ENCODE peak calls at places on chromosomes 4 and X, in eight cellular contexts. B is sciatic nerve; S is T-helper 2 cell treated with Interferon-gamma antibody and Interleukin-4, amounts not matched to agents 5 μg/mL and 100 μg/mL, for 36 hours; W is stimulated activated CD4-positive, alpha-beta T cell treated with anti-CD3 and anti-CD28 coated beads, TNF-alpha, amount 100 ng/mL, for 24 hours; U is ascending aorta; K is NB4; Z is GM13976; L is HT-29. O is an unnamed sample.

GRCh38 chr4:35943606-35944005 is 300.7 kb downstream of the ARAP2 start:
- DNase-seq in K (no peak), U (no peak), S (no peak), Z (no peak), W (no peak), L (no peak), B (no peak), O (no peak)

GRCh38 chr4:6504900-6505496 is 32.6 kb upstream of the PPP2R2C start:
- DNase-seq in Z (no peak), L (no peak), K (no peak), B (no peak), W (no peak), U (no peak), S (no peak), O (no peak)

GRCh38 chr4:84394386-84394785 is 104.7 kb downstream of the NKX6-1 start:
- DNase-seq in U (no peak), B (no peak), L (no peak), K (no peak), Z (no peak), W (no peak), S (no peak), O (no peak)

GRCh38 chr4:74635490-74636123 is 158.7 kb downstream of the BTC start:
- DNase-seq in U (no peak), S (no peak), L (peak), B (no peak), Z (no peak), W (no peak), K (no peak), O (no peak)

GRCh38 chr4:32136081-32136787 is 1416.1 kb downstream of the PCDH7 start:
- DNase-seq in L (no peak), W (no peak), K (no peak), Z (no peak), U (no peak), S (no peak), B (no peak), O (no peak)

GRCh38 chr4:101987623-101988243 is 197.2 kb downstream of the BANK1 start:
- DNase-seq in L (no peak), B (no peak), S (no peak), W (no peak), Z (no peak), K (no peak), U (no peak), O (no peak)

GRCh38 chrX:10797493-10797892 is 177.1 kb upstream of the MID1 start:
- DNase-seq in B (no peak), U (no peak), L (no peak), S (no peak), W (no peak), K (no peak), Z (no peak), O (no peak)

GRCh38 chrX:119654112-119654531 is 38.8 kb downstream of the SEPTIN6 start:
- DNase-seq in L (no peak), W (no peak), S (no peak), B (peak), Z (no peak), U (no peak), K (peak), O (no peak)

GRCh38 chr4:110982486-110982885 is 359.6 kb upstream of the PITX2 start:
- DNase-seq in L (no peak), U (no peak), W (no peak), K (no peak), S (no peak), Z (no peak), B (no peak), O (no peak)

GRCh38 chr4:137541866-137542648 is 9.8 kb upstream of the PCDH18 start:
- DNase-seq in K (no peak), W (no peak), B (no peak), U (no peak), Z (no peak), L (no peak), S (no peak), O (no peak)

O was measured in DMS 273 treated with DMSO at 0.1 percent for 48 hours.